ENCODE peak calls at places on chromosomes 11 and 22, in ten cellular contexts. I is thoracic aorta; O is vagina; Z is WTC11; B is CD4-positive, alpha-beta T cell; D is gastrocnemius medialis; J is dorsolateral prefrontal cortex; G is neural progenitor cell; T is cardiac fibroblast; U is fibroblast of mammary gland. K is an unnamed sample.

GRCh38 chr11:48193876-48194275 is 22.7 kb upstream of the OR4B1 start:
- DNase-seq in I (no peak), O (no peak), Z (no peak), B (no peak), D (no peak), J (no peak), G (no peak), T (no peak), U (peak), K (peak)

GRCh38 chr22:48315415-48316244 is 1512.0 kb downstream of the BRD1 start:
- DNase-seq in I (no peak), O (no peak), Z (no peak), B (no peak), D (no peak), J (peak), G (peak), T (no peak), U (no peak), K (no peak)

GRCh38 chr11:123235687-123236261 is 40.7 kb upstream of the CLMP start:
- DNase-seq in I (no peak), O (no peak), Z (no peak), B (no peak), D (no peak), J (no peak), G (no peak), T (peak), U (peak), K (peak)

GRCh38 chr22:49300241-49300640 is 527.4 kb downstream of the BRD1 start:
- DNase-seq in I (no peak), O (peak), Z (no peak), B (no peak), D (no peak), J (no peak), G (no peak), T (no peak), U (no peak), K (no peak)

GRCh38 chr11:23730307-23730998 is 766.4 kb upstream of the LUZP2 start:
- DNase-seq in I (no peak), O (no peak), Z (peak), B (no peak), D (no peak), J (no peak), G (no peak), T (no peak), U (no peak), K (no peak)

GRCh38 chr22:37492428-37493344 is 6.5 kb upstream of the MFNG start:
- DNase-seq in I (no peak), O (no peak), Z (peak), B (peak), D (no peak), J (no peak), G (peak), T (peak), U (peak), K (peak)

GRCh38 chr22:18091916-18092526 is 14.2 kb downstream of the PEX26 start:
- DNase-seq in I (no peak), O (no peak), Z (no peak), B (peak), D (peak), J (peak), G (no peak), T (peak), U (peak), K (peak)

GRCh38 chr11:84608788-84609309 is 1018.3 kb downstream of the DLG2 start:
- DNase-seq in I (no peak), O (no peak), Z (no peak), B (no peak), D (peak), J (no peak), G (no peak), T (no peak), U (no peak), K (no peak)

DNA sequence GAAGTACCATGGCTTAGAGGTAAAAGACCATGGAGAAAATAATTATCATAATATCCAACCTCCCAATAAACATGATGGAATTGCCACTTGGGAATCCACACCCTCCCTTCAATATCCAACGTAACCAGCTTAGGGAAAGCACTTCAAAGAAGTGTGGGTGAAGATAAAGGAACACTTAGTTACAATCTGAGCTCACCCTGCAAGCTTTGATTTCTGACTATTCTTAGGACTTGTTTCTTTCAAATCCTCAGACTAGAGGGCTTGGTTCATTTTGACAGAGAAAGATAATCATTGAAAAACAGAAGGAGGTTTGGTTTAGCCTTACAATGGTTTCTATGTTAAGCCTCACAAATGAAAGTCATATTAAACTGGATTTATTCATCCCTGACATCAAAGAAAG is 57.8 kb upstream of the SYT13 start:
- DNase-seq in I (no peak), O (no peak), Z (no peak), B (no peak), D (no peak), J (no peak), G (no peak), T (no peak), U (no peak), K (no peak)
- TF ChIP-seq CTCF in I (no peak), O (no peak), Z (no peak), B (no peak), D (no peak), J (no peak), G (no peak), T (no peak), U (no peak), K (no peak)

GRCh38 chr11:32333335-32333991 is 101.9 kb downstream of the WT1 start:
- DNase-seq in I (no peak), O (no peak), Z (peak), B (no peak), D (peak), J (peak), G (peak), T (peak), U (peak), K (peak)
- TF ChIP-seq CTCF in I (peak), O (no peak), Z (no peak), B (peak), D (no peak), J (peak), G (peak), T (peak), U (peak), K (no peak)

GRCh38 chr11:30346068-30346688 is 23.3 kb downstream of the ARL14EP start:
- DNase-seq in I (no peak), O (no peak), Z (no peak), B (no peak), D (no peak), J (no peak), G (peak), T (peak), U (peak), K (peak)
- TF ChIP-seq CTCF in I (peak), O (no peak), Z (peak), B (peak), D (peak), J (peak), G (peak), T (peak), U (peak), K (peak)

GRCh38 chr11:18330921-18331320 is 8.6 kb downstream of the GTF2H1 start:
- DNase-seq in I (no peak), O (no peak), Z (no peak), B (no peak), D (no peak), J (no peak), G (no peak), T (no peak), U (no peak), K (no peak)

GRCh38 chr11:18332891-18333290 is 10.5 kb downstream of the GTF2H1 start:
- DNase-seq in I (no peak), O (no peak), Z (no peak), B (no peak), D (no peak), J (no peak), G (no peak), T (no peak), U (no peak), K (no peak)

GRCh38 chr11:18329196-18329870 is 7.0 kb downstream of the GTF2H1 start:
- DNase-seq in I (no peak), O (no peak), Z (no peak), B (no peak), D (no peak), J (no peak), G (no peak), T (no peak), U (no peak), K (no peak)

DNA sequence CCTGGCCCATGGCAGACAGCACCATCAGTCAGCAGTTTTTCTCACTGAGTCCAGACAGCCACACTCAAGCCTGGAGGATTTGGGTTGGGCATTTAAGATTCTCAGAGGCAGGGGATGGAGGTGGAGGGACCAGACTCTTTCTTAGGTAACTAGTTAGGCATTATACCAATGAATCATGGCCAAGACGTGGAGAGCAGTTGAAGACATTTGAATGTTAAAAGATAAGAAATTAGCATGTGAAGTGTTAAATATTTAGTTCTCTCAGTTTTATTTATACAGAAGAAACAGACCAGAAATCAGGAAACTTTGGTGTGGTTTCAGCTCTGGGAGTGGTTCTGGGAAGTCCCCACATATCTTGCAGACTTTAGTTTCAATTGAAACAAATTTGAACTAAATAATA is 9.9 kb downstream of the GTF2H1 start:
- DNase-seq in I (no peak), O (no peak), Z (no peak), B (no peak), D (no peak), J (no peak), G (no peak), T (no peak), U (no peak), K (no peak)
- TF ChIP-seq CTCF in I (no peak), O (no peak), Z (no peak), B (no peak), D (no peak), J (no peak), G (no peak), T (no peak), U (no peak), K (no peak)

GRCh38 chr11:2305862-2306823 is 4.3 kb downstream of the TSPAN32 start:
- DNase-seq in I (no peak), O (no peak), Z (no peak), B (no peak), D (no peak), J (no peak), G (no peak), T (peak), U (peak), K (peak)

GRCh38 chr11:2303627-2304155 is 1.9 kb downstream of the TSPAN32 start:
- DNase-seq in I (no peak), O (peak), Z (no peak), B (no peak), D (no peak), J (no peak), G (no peak), T (no peak), U (no peak), K (no peak)

GRCh38 chr11:2306971-2307732 is 5.3 kb downstream of the TSPAN32 start:
- DNase-seq in I (no peak), O (no peak), Z (no peak), B (no peak), D (no peak), J (no peak), G (no peak), T (no peak), U (peak), K (peak)

GRCh38 chr11:2304156-2305139 is 2.6 kb downstream of the TSPAN32 start:
- DNase-seq in I (no peak), O (peak), Z (no peak), B (no peak), D (no peak), J (peak), G (no peak), T (peak), U (no peak), K (no peak)

GRCh38 chr11:2305140-2305861 is 3.5 kb downstream of the TSPAN32 start:
- DNase-seq in I (peak), O (peak), Z (peak), B (peak), D (peak), J (peak), G (peak), T (peak), U (peak), K (peak)
- TF ChIP-seq CTCF in I (peak), O (peak), Z (peak), B (peak), D (peak), J (peak), G (peak), T (peak), U (peak), K (peak)

GRCh38 chr11:67440229-67441081 is 2.8 kb downstream of the CORO1B start:
- DNase-seq in I (no peak), O (no peak), Z (no peak), B (no peak), D (no peak), J (no peak), G (no peak), T (no peak), U (no peak), K (no peak)

GRCh38 chr11:67441731-67442401 is 1.4 kb downstream of the CORO1B start:
- DNase-seq in I (no peak), O (no peak), Z (no peak), B (no peak), D (no peak), J (no peak), G (no peak), T (no peak), U (no peak), K (no peak)

GRCh38 chr11:67439321-67440228 is 2.1 kb upstream of the PTPRCAP start:
- DNase-seq in I (no peak), O (no peak), Z (peak), B (no peak), D (peak), J (no peak), G (no peak), T (peak), U (no peak), K (no peak)

GRCh38 chr11:67442504-67443398 is 525 bp downstream of the CORO1B start:
- DNase-seq in I (no peak), O (no peak), Z (no peak), B (no peak), D (no peak), J (no peak), G (no peak), T (no peak), U (no peak), K (no peak)

DNA sequence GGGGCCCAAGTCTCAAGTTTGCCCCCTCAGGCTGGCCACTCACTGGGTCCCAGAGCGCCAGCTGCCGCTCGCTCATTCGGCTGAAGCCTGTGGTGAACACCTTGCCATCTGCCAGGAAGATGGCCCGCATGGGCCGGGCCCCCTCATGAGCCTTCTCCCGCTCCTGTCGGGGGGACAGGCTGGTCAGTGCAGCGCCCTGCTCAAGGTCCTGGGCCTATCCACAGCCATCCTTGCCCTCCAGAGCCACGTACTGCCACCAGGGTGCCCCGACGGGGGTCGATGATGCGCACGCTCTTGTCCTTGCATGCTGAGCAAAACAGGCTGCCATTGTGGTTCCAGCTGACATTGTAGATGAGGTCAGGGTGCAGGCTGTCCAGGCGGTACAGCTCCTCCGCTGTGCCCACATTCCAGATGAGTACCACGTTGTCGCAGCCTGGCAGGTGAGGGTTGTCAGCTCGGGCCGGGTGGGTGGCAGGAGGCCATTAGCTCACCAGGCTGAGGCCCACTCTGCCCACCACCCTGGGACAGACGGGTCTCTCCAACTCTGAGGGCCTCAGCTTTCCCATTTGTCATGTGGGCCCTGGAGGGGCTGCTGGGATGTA is 2.1 kb downstream of the CORO1B start:
- DNase-seq in I (no peak), O (no peak), Z (no peak), B (no peak), D (no peak), J (no peak), G (no peak), T (no peak), U (no peak), K (no peak)
- TF ChIP-seq CTCF in I (no peak), O (no peak), Z (no peak), B (no peak), D (no peak), J (no peak), G (no peak), T (no peak), U (no peak), K (no peak)

GRCh38 chr11:115155978-115156377 is 348.2 kb downstream of the CADM1 start:
- DNase-seq in I (no peak), O (no peak), Z (no peak), B (no peak), D (no peak), J (no peak), G (no peak), T (no peak), U (no peak), K (no peak)
- TF ChIP-seq CTCF in I (no peak), O (no peak), Z (no peak), B (no peak), D (no peak), J (no peak), G (no peak), T (no peak), U (no peak), K (no peak)

GRCh38 chr11:112581747-112582146 is 321.1 kb upstream of the PLET1 start:
- DNase-seq in I (no peak), O (no peak), Z (no peak), B (no peak), D (no peak), J (no peak), G (no peak), T (no peak), U (no peak), K (no peak)

GRCh38 chr11:112587664-112588063 is 327.0 kb upstream of the PLET1 start:
- DNase-seq in I (no peak), O (peak), Z (no peak), B (no peak), D (no peak), J (no peak), G (no peak), T (no peak), U (no peak), K (no peak)

GRCh38 chr11:112583246-112583893 is 322.7 kb upstream of the PLET1 start:
- DNase-seq in I (no peak), O (no peak), Z (no peak), B (no peak), D (no peak), J (no peak), G (no peak), T (no peak), U (no peak), K (no peak)

GRCh38 chr11:112582366-112582765 is 321.7 kb upstream of the PLET1 start:
- DNase-seq in I (no peak), O (no peak), Z (no peak), B (no peak), D (no peak), J (no peak), G (no peak), T (no peak), U (no peak), K (no peak)

GRCh38 chr11:112584674-112585073 is 324.0 kb upstream of the PLET1 start:
- DNase-seq in I (no peak), O (no peak), Z (peak), B (no peak), D (no peak), J (no peak), G (peak), T (no peak), U (no peak), K (no peak)
- TF ChIP-seq CTCF in I (no peak), O (no peak), Z (no peak), B (no peak), D (no peak), J (no peak), G (peak), T (no peak), U (no peak), K (no peak)

DNA sequence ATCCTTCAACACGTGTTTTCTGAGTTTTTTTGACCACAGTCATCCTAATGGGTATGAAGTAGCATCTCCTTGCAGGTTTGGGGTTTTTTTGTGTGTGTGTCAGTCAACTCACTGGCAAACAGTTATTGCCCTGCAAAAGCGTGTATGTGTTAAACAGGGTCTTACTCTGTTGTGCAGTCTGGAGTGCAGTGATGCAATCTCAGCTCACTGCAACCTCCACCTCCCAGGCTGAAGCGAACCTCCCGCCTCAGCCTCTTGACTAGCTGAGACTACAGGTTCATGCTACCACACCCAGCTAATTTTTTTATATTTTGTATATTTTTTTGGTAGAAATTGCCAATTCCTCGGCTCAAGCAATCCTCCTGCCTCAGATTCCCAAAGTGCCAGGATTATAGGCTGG is 15.4 kb downstream of the CELSR1 start:
- DNase-seq in I (no peak), O (no peak), Z (no peak), B (no peak), D (no peak), J (no peak), G (no peak), T (no peak), U (no peak), K (no peak)
- TF ChIP-seq CTCF in I (no peak), O (no peak), Z (no peak), B (no peak), D (no peak), J (no peak), G (no peak), T (no peak), U (no peak), K (no peak)

DNA sequence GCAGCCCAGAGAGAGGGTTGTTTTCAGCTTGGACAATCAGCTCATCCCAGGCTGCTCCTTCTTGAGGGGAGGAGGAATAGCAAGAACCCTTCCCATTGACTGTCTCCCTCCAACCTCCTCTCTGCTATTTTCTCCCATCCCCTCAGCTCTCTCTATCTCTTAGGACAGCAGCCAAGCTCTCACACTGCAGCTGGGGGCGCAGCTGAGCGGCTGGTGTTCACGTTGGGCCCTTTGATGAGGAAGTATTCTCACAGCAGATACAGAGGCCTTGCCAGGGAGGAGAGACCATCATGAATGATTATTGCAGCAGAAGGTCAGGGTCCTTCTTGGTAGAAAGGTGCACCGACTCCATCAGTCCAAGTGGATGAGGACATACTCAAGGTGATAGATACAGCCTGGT is 26.5 kb upstream of the CADM1 start:
- DNase-seq in I (no peak), O (no peak), Z (peak), B (no peak), D (no peak), J (no peak), G (peak), T (no peak), U (no peak), K (no peak)
- TF ChIP-seq CTCF in I (no peak), O (no peak), Z (peak), B (no peak), D (no peak), J (no peak), G (peak), T (no peak), U (no peak), K (peak)

K was measured in IMR-90.